ENCODE peak calls at places on chromosomes 5 and 9, in eight cellular contexts. B is body of pancreas, Q is uterus, T is astrocyte, M is aorta, S is tibial nerve, A is neuronal stem cell, C is neural progenitor cell. K is an unnamed sample.

GRCh38 chr9:114288233-114289051 is 34.5 kb upstream of the ORM1 start:
- DNase-seq in B (no peak), Q (peak; percentile 15), T (peak; percentile 76), M (peak; percentile 70), S (no peak), A (no peak), C (peak; percentile 64), K (peak; percentile 88)

GRCh38 chr9:94867842-94868312 is 141.4 kb downstream of the AOPEP start:
- DNase-seq in B (no peak), Q (no peak), T (peak; percentile 97), M (no peak), S (no peak), A (no peak), C (no peak), K (peak; percentile 93)

GRCh38 chr9:5510360-5510931 is at the start of gene PDCD1LG2:
- DNase-seq in B (no peak), Q (no peak), T (peak; percentile 84), M (no peak), S (no peak), A (no peak), C (no peak), K (peak; percentile 83)

GRCh38 chr5:98839469-98840383 is 66.3 kb downstream of the RGMB start:
- DNase-seq in B (no peak), Q (no peak), T (peak; percentile 10), M (no peak), S (no peak), A (no peak), C (no peak), K (no peak)

GRCh38 chr9:131008909-131009618 is at the start of gene LAMC3:
- DNase-seq in B (no peak), Q (no peak), T (no peak), M (no peak), S (no peak), A (no peak), C (peak; percentile 61), K (peak; percentile 51)

GRCh38 chr5:17378346-17378984 is 119.6 kb upstream of the TAF11L2 start:
- DNase-seq in B (no peak), Q (no peak), T (peak; percentile 79), M (no peak), S (no peak), A (no peak), C (no peak), K (peak; percentile 82)

GRCh38 chr5:146068136-146068717 is 37.1 kb downstream of the PLAC8L1 start:
- DNase-seq in B (peak; percentile 45), Q (no peak), T (no peak), M (no peak), S (no peak), A (no peak), C (no peak), K (no peak)

GRCh38 chr9:75890541-75891276 is at the start of gene PCSK5:
- DNase-seq in B (peak; percentile 90), Q (peak; percentile 91), T (peak; percentile 94), M (peak; percentile 95), S (peak; percentile 92), A (peak; percentile 92), C (peak; percentile 97), K (peak; percentile 98)

GRCh38 chr5:963310-963672 is 45.3 kb upstream of the NKD2 start:
- DNase-seq in B (no peak), Q (no peak), T (no peak), M (no peak), S (no peak), A (no peak), C (no peak), K (no peak)

GRCh38 chr5:963673-964531 is 44.7 kb upstream of the NKD2 start:
- DNase-seq in B (no peak), Q (no peak), T (peak; percentile 49), M (no peak), S (no peak), A (no peak), C (no peak), K (peak; percentile 74)

GRCh38 chr5:962386-962785 is 46.2 kb upstream of the NKD2 start:
- DNase-seq in B (no peak), Q (no peak), T (no peak), M (no peak), S (no peak), A (no peak), C (no peak), K (no peak)

GRCh38 chr5:961711-962240 is 46.8 kb upstream of the NKD2 start:
- DNase-seq in B (no peak), Q (no peak), T (no peak), M (no peak), S (no peak), A (no peak), C (no peak), K (no peak)

GRCh38 chr5:962801-963200 is 45.8 kb upstream of the NKD2 start:
- DNase-seq in B (no peak), Q (no peak), T (no peak), M (no peak), S (no peak), A (no peak), C (no peak), K (no peak)
- H3K4me1 ChIP-seq in B (peaks cover 20% of the 10 kb centered on the region), Q (no peaks in the 10 kb centered on the region), T (peaks cover 12% of the 10 kb centered on the region), M (no peaks in the 10 kb centered on the region), S (peaks cover under 1% of the 10 kb centered on the region), A (peaks cover 5% of the 10 kb centered on the region), C (no peaks in the 10 kb centered on the region), K (peaks cover 21% of the 10 kb centered on the region)

DNA sequence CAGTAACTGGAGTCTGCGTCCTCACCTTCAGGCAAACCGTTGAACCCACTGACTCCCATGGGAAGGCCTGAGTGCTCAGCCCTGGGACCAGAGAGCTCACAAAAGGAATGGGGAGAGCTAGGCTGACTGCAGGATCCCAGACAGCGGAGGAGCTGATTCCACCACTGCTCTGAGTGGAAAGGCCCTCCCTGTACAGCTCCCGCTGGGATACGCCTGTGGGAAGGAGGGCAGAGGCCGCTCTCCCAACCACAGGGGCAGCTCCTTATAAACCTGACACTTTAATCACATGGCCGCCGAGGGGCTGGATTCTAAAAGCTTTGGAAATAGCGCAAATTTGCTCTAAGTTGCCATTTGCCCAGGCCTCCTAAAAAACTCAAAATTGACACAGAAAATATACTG is 37.1 kb downstream of the DBH start:
- DNase-seq in B (no peak), Q (no peak), T (no peak), M (no peak), S (no peak), A (no peak), C (peak; percentile 39), K (no peak)
- H3K4me1 ChIP-seq in B (no peaks in the 10 kb centered on the region), Q (no peaks in the 10 kb centered on the region), T (no peaks in the 10 kb centered on the region), M (no peaks in the 10 kb centered on the region), S (no peaks in the 10 kb centered on the region), A (peaks cover 5% of the 10 kb centered on the region), C (no peaks in the 10 kb centered on the region), K (no peaks in the 10 kb centered on the region)

GRCh38 chr5:136772541-136772940 is 407.2 kb upstream of the TRPC7 start:
- DNase-seq in B (no peak), Q (no peak), T (no peak), M (no peak), S (no peak), A (no peak), C (no peak), K (no peak)
- H3K4me1 ChIP-seq in B (no peaks in the 10 kb centered on the region), Q (no peaks in the 10 kb centered on the region), T (no peaks in the 10 kb centered on the region), M (no peaks in the 10 kb centered on the region), S (no peaks in the 10 kb centered on the region), A (no peaks in the 10 kb centered on the region), C (peaks cover 7% of the 10 kb centered on the region), K (peaks cover 6% of the 10 kb centered on the region)

GRCh38 chr5:148909766-148910165 is 83.4 kb downstream of the ADRB2 start:
- DNase-seq in B (no peak), Q (no peak), T (no peak), M (no peak), S (no peak), A (no peak), C (no peak), K (peak; percentile 32)
- H3K4me1 ChIP-seq in B (no peaks in the 10 kb centered on the region), Q (no peaks in the 10 kb centered on the region), T (peaks cover 45% of the 10 kb centered on the region), M (no peaks in the 10 kb centered on the region), S (no peaks in the 10 kb centered on the region), A (no peaks in the 10 kb centered on the region), C (peaks cover 13% of the 10 kb centered on the region), K (peaks cover 50% of the 10 kb centered on the region)

DNA sequence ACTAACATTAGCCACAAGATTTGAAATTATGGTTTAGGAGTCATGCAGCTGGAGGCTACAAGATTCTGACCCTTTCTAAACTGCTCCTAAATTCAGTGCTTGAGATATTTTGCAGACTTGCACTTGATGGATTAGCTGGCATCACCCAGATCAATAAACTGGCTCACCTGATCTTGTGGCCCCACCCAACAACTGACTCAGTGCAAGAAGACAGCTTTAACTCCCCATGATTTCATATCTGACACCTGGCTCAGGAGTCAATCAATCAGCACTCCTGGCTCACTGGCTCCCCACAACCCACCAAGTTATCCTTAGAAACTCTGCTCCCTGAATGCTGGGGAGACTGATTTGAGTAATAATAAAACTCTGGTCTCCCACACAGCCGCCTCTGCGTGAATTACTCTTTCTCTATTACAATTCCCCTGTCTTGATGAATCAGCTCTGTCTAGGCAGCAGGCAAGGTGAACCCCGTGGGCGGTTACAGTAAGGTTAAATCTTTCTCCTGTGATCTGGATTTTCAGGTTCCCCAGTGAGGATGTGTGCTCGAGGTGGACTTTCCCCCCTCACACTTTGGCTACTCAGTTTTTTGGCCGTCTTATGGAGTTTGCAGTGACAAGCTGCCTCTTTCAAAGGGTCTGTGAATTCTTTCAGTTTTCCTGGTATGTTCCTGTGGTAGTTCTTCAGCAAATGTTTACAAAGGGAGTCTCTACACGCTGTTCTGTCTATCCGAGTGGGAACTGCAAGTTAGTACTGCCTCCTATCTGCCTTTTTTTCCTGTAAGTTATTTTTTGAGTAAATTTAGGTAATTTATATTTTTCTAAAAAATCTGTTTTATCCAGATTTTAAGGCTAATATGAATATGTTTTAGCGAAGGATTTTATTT is 500.1 kb upstream of the NUDT12 start:
- DNase-seq in B (no peak), Q (no peak), T (peak; percentile 15), M (no peak), S (no peak), A (no peak), C (no peak), K (no peak)
- H3K4me1 ChIP-seq in B (no peaks in the 10 kb centered on the region), Q (no peaks in the 10 kb centered on the region), T (no peaks in the 10 kb centered on the region), M (no peaks in the 10 kb centered on the region), S (no peaks in the 10 kb centered on the region), A (no peaks in the 10 kb centered on the region), C (no peaks in the 10 kb centered on the region), K (no peaks in the 10 kb centered on the region)

GRCh38 chr9:136526625-136527066 is 19.2 kb downstream of the NOTCH1 start:
- DNase-seq in B (no peak), Q (no peak), T (no peak), M (no peak), S (no peak), A (no peak), C (peak; percentile 72), K (no peak)
- H3K4me1 ChIP-seq in B (peaks cover 79% of the 10 kb centered on the region), Q (no peaks in the 10 kb centered on the region), T (peaks cover 2% of the 10 kb centered on the region), M (no peaks in the 10 kb centered on the region), S (peaks cover 85% of the 10 kb centered on the region), A (no peaks in the 10 kb centered on the region), C (peaks cover 50% of the 10 kb centered on the region), K (peaks cover 8% of the 10 kb centered on the region)

GRCh38 chr5:142009886-142010285 is 2.9 kb downstream of the GNPDA1 start:
- DNase-seq in B (no peak), Q (no peak), T (no peak), M (no peak), S (no peak), A (no peak), C (no peak), K (no peak)
- H3K4me1 ChIP-seq in B (peaks cover 21% of the 10 kb centered on the region), Q (no peaks in the 10 kb centered on the region), T (peaks cover 13% of the 10 kb centered on the region), M (no peaks in the 10 kb centered on the region), S (peaks cover 13% of the 10 kb centered on the region), A (no peaks in the 10 kb centered on the region), C (peaks cover 5% of the 10 kb centered on the region), K (peaks cover 22% of the 10 kb centered on the region)

GRCh38 chr5:119570935-119571334 is 58.4 kb upstream of the FAM170A start:
- DNase-seq in B (no peak), Q (no peak), T (no peak), M (no peak), S (no peak), A (no peak), C (no peak), K (no peak)
- H3K4me1 ChIP-seq in B (no peaks in the 10 kb centered on the region), Q (no peaks in the 10 kb centered on the region), T (no peaks in the 10 kb centered on the region), M (no peaks in the 10 kb centered on the region), S (no peaks in the 10 kb centered on the region), A (no peaks in the 10 kb centered on the region), C (peaks cover 5% of the 10 kb centered on the region), K (no peaks in the 10 kb centered on the region)

K was measured in adipocyte.